ENCODE peak calls at places on chromosomes 1 and 21, in nine cellular contexts. I is BE2C, Q is heart right ventricle, C is psoas muscle, X is IMR-90, O is H1, M is GM10248, B is transverse colon, U is nephron progenitor cell. P is an unnamed sample.

GRCh38 chr1:55443175-55443933 is 228.2 kb upstream of the USP24 start:
- DNase-seq in I (no peak), Q (peak; percentile 44), C (peak; percentile 90), X (peak; percentile 100), O (no peak), M (no peak), B (peak; percentile 65), U (no peak), P (no peak)

GRCh38 chr21:39114871-39115658 is 68.2 kb downstream of the PSMG1 start:
- DNase-seq in I (no peak), Q (no peak), C (no peak), X (peak; percentile 74), O (no peak), M (no peak), B (no peak), U (no peak), P (no peak)

GRCh38 chr1:245579881-245580280 is 425.1 kb downstream of the KIF26B start:
- DNase-seq in I (no peak), Q (no peak), C (no peak), X (no peak), O (no peak), M (no peak), B (no peak), U (no peak), P (no peak)

GRCh38 chr21:46559291-46559983 is 45.4 kb downstream of the S100B start:
- DNase-seq in I (no peak), Q (no peak), C (no peak), X (no peak), O (peak; percentile 41), M (peak; percentile 77), B (no peak), U (no peak), P (peak; percentile 65)

GRCh38 chr1:85975770-85976386 is 180.7 kb downstream of the COL24A1 start:
- DNase-seq in I (no peak), Q (no peak), C (no peak), X (no peak), O (peak; percentile 58), M (no peak), B (no peak), U (no peak), P (no peak)

GRCh38 chr1:224333309-224333926 is 3.4 kb upstream of the NVL start:
- DNase-seq in I (peak; percentile 30), Q (no peak), C (no peak), X (peak; percentile 64), O (no peak), M (peak; percentile 50), B (no peak), U (no peak), P (peak; percentile 56)

GRCh38 chr21:26804895-26805609 is 40.2 kb downstream of the ADAMTS1 start:
- DNase-seq in I (no peak), Q (no peak), C (no peak), X (peak; percentile 69), O (no peak), M (no peak), B (no peak), U (no peak), P (no peak)

GRCh38 chr1:182588460-182589396 is at the start of gene RNASEL:
- DNase-seq in I (no peak), Q (peak; percentile 68), C (peak; percentile 84), X (peak; percentile 77), O (peak; percentile 68), M (peak; percentile 54), B (peak; percentile 86), U (peak; percentile 59), P (peak; percentile 56)

GRCh38 chr1:73781257-73781656 is 416.7 kb downstream of the LRRIQ3 start:
- DNase-seq in I (no peak), Q (no peak), C (no peak), X (no peak), O (no peak), M (no peak), B (no peak), U (no peak), P (no peak)

GRCh38 chr1:64861611-64862010 is 104.7 kb downstream of the JAK1 start:
- DNase-seq in I (peak; percentile 12), Q (no peak), C (no peak), X (peak; percentile 17), O (peak; percentile 62), M (no peak), B (peak; percentile 29), U (peak; percentile 36), P (no peak)

GRCh38 chr1:146020058-146020738 is 1.3 kb downstream of the HJV start:
- DNase-seq in I (no peak), Q (no peak), C (no peak), X (no peak), O (no peak), M (no peak), B (no peak), U (no peak), P (no peak)

GRCh38 chr1:221315330-221315729 is 426.6 kb downstream of the DUSP10 start:
- DNase-seq in I (no peak), Q (no peak), C (no peak), X (peak; percentile 81), O (no peak), M (no peak), B (no peak), U (no peak), P (no peak)

GRCh38 chr1:4375812-4376211 is 278.6 kb upstream of the AJAP1 start:
- DNase-seq in I (no peak), Q (no peak), C (no peak), X (no peak), O (no peak), M (no peak), B (no peak), U (no peak), P (no peak)

GRCh38 chr21:29190920-29191319 is 60.5 kb downstream of the MAP3K7CL start:
- DNase-seq in I (no peak), Q (no peak), C (peak; percentile 63), X (peak; percentile 58), O (no peak), M (no peak), B (no peak), U (no peak), P (no peak)

GRCh38 chr1:119225831-119226230 is 85.4 kb upstream of the WARS2 start:
- DNase-seq in I (no peak), Q (no peak), C (no peak), X (no peak), O (no peak), M (no peak), B (no peak), U (no peak), P (no peak)
- TF ChIP-seq CTCF in I (peak; percentile 12), Q (no peak), C (peak; percentile 21), X (no peak), O (peak; percentile 67), M (no peak), B (no peak), U (peak; percentile 14), P (peak; percentile 4)

DNA sequence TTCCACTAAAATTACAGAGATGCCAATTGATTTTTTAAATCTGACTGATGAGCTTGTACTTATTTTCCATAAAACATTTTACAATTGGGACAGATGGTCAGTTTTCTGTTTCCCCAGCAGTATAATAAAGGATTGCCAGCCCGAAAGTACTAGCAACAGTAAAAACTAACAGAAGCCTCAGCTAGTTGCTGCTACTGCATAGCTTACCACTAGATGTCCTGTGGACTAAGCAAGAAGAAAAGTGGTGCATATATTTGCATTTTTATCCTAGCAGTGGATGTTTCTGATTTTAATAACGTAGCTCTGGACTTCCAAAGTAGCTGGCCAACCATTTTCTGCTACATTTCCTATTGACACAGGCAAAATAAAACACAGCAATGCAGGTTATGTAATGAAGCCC is 241.5 kb downstream of the BARHL2 start:
- DNase-seq in I (no peak), Q (no peak), C (no peak), X (peak; percentile 1), O (no peak), M (no peak), B (no peak), U (no peak), P (no peak)
- TF ChIP-seq CTCF in I (no peak), Q (no peak), C (no peak), X (no peak), O (peak; percentile 37), M (no peak), B (no peak), U (peak; percentile 21), P (no peak)

GRCh38 chr1:158799689-158800088 is 18.7 kb upstream of the OR6N2 start:
- DNase-seq in I (no peak), Q (no peak), C (no peak), X (no peak), O (no peak), M (no peak), B (no peak), U (no peak), P (no peak)

GRCh38 chr1:158803681-158804080 is 22.7 kb upstream of the OR6N2 start:
- DNase-seq in I (no peak), Q (no peak), C (no peak), X (no peak), O (no peak), M (no peak), B (no peak), U (no peak), P (no peak)

GRCh38 chr1:158794247-158794646 is 13.2 kb upstream of the OR6N2 start:
- DNase-seq in I (no peak), Q (no peak), C (no peak), X (no peak), O (no peak), M (no peak), B (no peak), U (no peak), P (no peak)

GRCh38 chr1:158793604-158794003 is 12.6 kb upstream of the OR6N2 start:
- DNase-seq in I (no peak), Q (no peak), C (no peak), X (no peak), O (peak; percentile 58), M (no peak), B (no peak), U (no peak), P (peak; percentile 17)

DNA sequence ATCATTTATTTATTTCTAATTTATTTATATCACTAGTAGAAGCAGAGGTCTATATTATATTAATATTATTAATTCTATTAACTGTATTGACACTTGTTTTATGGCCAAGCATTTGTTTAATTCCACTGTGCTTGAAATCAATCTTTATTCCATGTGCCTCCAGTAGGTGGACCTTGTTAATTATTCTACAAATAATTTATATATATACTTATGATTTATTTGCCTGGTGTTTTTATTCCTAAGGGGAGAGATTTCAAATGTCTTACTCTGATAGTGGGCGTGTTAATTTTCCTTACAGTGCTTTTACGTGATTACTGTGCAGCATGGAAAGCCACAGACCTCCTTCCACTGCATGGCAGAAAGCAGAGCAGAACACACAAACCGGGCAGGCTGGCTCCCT is 17.5 kb upstream of the OR6N2 start:
- DNase-seq in I (no peak), Q (no peak), C (no peak), X (no peak), O (no peak), M (no peak), B (no peak), U (no peak), P (no peak)
- TF ChIP-seq CTCF in I (no peak), Q (no peak), C (no peak), X (peak; percentile 13), O (no peak), M (no peak), B (no peak), U (no peak), P (no peak)

DNA sequence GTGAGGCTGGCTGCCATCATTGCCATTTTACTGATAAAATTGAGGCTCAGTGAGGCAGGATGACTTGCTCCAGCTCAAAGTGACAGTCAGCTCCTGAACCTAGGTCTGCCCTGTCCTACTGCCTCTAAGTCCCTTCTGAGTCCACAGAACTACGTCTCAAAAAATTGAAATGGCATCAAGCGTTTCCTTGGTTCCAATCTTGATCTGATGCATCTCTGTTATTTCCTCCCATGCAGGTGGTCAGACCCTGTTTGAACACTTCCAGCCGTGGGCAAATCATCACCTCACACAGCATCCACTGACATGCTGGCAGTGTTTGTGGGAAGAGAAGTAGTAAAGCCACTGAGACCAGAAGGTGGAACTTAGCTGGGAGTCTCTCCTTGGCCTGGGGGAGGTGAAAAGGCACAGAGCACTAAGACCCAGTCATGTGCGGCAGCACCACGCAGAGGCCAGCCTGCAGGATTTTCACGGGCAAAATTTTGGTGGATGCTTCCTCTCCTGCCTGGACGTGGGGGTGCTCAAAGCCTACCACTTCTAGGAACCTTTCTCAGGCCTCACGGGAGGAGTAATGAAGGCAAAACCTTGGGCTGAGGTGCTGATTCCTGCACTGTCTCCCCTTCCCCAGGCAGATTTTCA is 7.8 kb upstream of the CPLANE2 start:
- DNase-seq in I (no peak), Q (no peak), C (no peak), X (no peak), O (no peak), M (no peak), B (no peak), U (no peak), P (no peak)
- TF ChIP-seq CTCF in I (no peak), Q (no peak), C (no peak), X (no peak), O (no peak), M (no peak), B (peak; percentile 4), U (no peak), P (no peak)